ENCODE peak calls at places on chromosomes 5 and 9, in four cellular contexts. E, C, T and O are unnamed samples.

GRCh38 chr5:172692981-172693380 is 51.9 kb downstream of the NEURL1B start:
- DNase-seq in E (no peak), C (no peak), T (no peak), O (no peak)

GRCh38 chr5:137753227-137753985 is 757 bp downstream of the HNRNPA0 start:
- DNase-seq in E (peak), C (no peak), T (no peak), O (peak)

GRCh38 chr5:36769129-36769528 is 107.4 kb upstream of the NIPBL start:
- DNase-seq in E (no peak), C (no peak), T (no peak), O (no peak)

GRCh38 chr9:133754187-133754586 is 16.0 kb upstream of the SARDH start:
- DNase-seq in E (no peak), C (peak), T (no peak), O (no peak)

GRCh38 chr9:36316629-36317317 is 58.5 kb upstream of the GNE start:
- DNase-seq in E (no peak), C (no peak), T (no peak), O (no peak)

GRCh38 chr5:157292599-157292998 is 26.7 kb downstream of the CYFIP2 start:
- DNase-seq in E (no peak), C (no peak), T (no peak), O (no peak)

GRCh38 chr9:87201316-87201715 is 254.0 kb upstream of the GAS1 start:
- DNase-seq in E (no peak), C (no peak), T (peak), O (no peak)

GRCh38 chr9:136858844-136859757 is 7.0 kb downstream of the MAMDC4 start:
- DNase-seq in E (no peak), C (peak), T (no peak), O (no peak)

GRCh38 chr9:137199411-137200121 is 975 bp downstream of the TPRN start:
- DNase-seq in E (no peak), C (no peak), T (no peak), O (no peak)

GRCh38 chr9:133235549-133236222 is 26.6 kb upstream of the OBP2B start:
- DNase-seq in E (no peak), C (no peak), T (no peak), O (no peak)

GRCh38 chr9:91428927-91429351 is 5.3 kb upstream of the NFIL3 start:
- DNase-seq in E (no peak), C (no peak), T (no peak), O (no peak)

GRCh38 chr9:89757776-89758528 is 153.1 kb downstream of the GADD45G start:
- DNase-seq in E (no peak), C (no peak), T (no peak), O (no peak)

GRCh38 chr5:170269579-170269978 is 28.0 kb downstream of the LCP2 start:
- DNase-seq in E (no peak), C (no peak), T (no peak), O (no peak)

GRCh38 chr5:27702339-27702820 is 664.0 kb upstream of the CDH9 start:
- DNase-seq in E (no peak), C (no peak), T (no peak), O (no peak)

GRCh38 chr5:98827161-98827560 is 53.7 kb downstream of the RGMB start:
- DNase-seq in E (peak), C (no peak), T (peak), O (peak)
- TF ChIP-seq CTCF in E (peak), C (peak), T (peak), O (peak)

GRCh38 chr5:93107141-93107540 is 473.9 kb downstream of the NR2F1-AS1 start:
- DNase-seq in E (no peak), C (no peak), T (no peak), O (no peak)
- TF ChIP-seq CTCF in E (no peak), C (no peak), T (no peak), O (no peak)

GRCh38 chr9:130994135-130994534 is 14.8 kb upstream of the LAMC3 start:
- DNase-seq in E (no peak), C (no peak), T (no peak), O (no peak)
- TF ChIP-seq CTCF in E (no peak), C (no peak), T (no peak), O (no peak)

GRCh38 chr5:73154607-73155006 is 18.4 kb upstream of the TMEM174 start:
- DNase-seq in E (no peak), C (no peak), T (no peak), O (no peak)

GRCh38 chr5:73151733-73152410 is 21.1 kb upstream of the TMEM174 start:
- DNase-seq in E (no peak), C (no peak), T (no peak), O (no peak)

GRCh38 chr5:73153513-73153912 is 19.5 kb upstream of the TMEM174 start:
- DNase-seq in E (no peak), C (no peak), T (no peak), O (peak)

GRCh38 chr5:73150872-73151271 is 22.1 kb upstream of the TMEM174 start:
- DNase-seq in E (no peak), C (no peak), T (no peak), O (no peak)

GRCh38 chr5:73152411-73153388 is 20.3 kb upstream of the TMEM174 start:
- DNase-seq in E (no peak), C (no peak), T (no peak), O (no peak)
- TF ChIP-seq CTCF in E (no peak), C (no peak), T (no peak), O (peak)

GRCh38 chr5:86411596-86411995 is 206.1 kb upstream of the COX7C start:
- DNase-seq in E (no peak), C (no peak), T (no peak), O (no peak)

GRCh38 chr5:86403190-86403589 is 214.6 kb upstream of the COX7C start:
- DNase-seq in E (no peak), C (no peak), T (no peak), O (no peak)

DNA sequence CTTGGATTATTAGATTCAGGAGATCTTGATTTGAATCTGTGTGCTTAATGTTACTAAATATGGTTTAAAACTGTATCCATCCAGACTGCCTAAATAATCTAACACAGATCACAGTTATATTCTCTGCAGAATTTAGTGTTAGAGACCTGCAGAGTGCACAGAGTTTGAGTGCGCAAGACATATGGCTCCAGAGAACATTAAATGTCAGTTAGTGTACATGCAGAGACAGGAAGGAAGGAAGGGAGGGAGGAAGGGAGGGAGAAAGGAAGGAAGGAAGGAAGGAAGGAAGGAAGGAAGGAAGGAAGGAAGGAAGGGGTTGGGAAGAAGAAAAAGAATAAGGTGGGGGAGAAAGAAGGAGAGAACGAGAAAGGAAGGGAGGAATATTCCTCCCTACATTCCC is 210.0 kb upstream of the COX7C start:
- DNase-seq in E (no peak), C (no peak), T (no peak), O (no peak)
- TF ChIP-seq CTCF in E (no peak), C (no peak), T (no peak), O (no peak)

DNA sequence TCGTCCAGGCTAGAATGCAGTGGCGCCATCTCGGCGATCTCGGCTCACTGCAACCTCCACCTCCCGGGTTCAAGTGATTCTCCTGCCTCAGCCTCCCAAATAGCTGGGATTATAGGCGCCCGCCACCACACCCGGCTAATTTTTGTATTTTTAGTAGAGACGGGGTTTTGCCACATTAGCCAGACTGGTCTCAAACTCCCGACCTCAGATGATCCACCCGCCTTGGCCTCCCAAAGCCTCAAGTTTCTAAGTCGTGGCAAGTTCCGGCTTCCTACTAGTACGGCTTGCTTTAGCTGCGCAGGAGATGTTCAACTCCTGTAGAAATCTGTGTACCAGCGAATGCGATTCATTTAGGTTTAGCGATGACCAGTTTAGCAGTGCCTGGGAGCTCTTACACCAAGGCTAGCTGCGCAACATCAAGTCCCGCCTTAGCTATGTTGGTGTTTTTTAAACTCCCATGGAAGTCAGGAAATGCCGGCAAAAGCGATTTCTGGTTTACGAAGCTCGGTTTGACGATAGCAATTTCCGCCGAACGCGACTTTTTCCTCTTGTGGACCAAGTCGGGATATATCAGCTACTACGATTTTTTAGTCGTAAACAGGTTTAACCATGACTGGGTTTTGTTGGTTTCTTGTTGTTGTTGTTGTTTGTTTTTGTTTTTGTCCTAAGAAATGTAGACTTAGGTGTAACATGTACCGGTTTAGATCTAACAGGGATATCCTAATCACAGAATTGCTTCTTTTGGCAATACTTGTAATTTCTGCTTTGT is 46.4 kb downstream of the ANXA2R start:
- DNase-seq in E (peak), C (no peak), T (no peak), O (peak)
- TF ChIP-seq CTCF in E (no peak), C (no peak), T (no peak), O (no peak)

GRCh38 chr5:26569241-26569928 is 469.0 kb downstream of the CDH9 start:
- DNase-seq in E (no peak), C (no peak), T (no peak), O (no peak)
- TF ChIP-seq CTCF in E (no peak), C (no peak), T (no peak), O (no peak)